ENCODE peak calls at places on chromosomes 7 and 10, in six cellular contexts. One of them, this sample, is unnamed.

GRCh38 chr7:157558516-157558874 is 221.7 kb downstream of the DNAJB6 start:
- DNase-seq in H1: no peak
- DNase-seq in neuronal stem cell: no peak
- DNase-seq in trophoblast cell: no peak
- DNase-seq in mesenchymal stem cell: no peak
- DNase-seq in H9: no peak
- DNase-seq in this sample: no peak

GRCh38 chr7:139739863-139740597 is 37.8 kb downstream of the HIPK2 start:
- DNase-seq in trophoblast cell: no peak
- DNase-seq in mesenchymal stem cell: no peak
- DNase-seq in H9: no peak
- DNase-seq in neuronal stem cell: no peak
- DNase-seq in H1: no peak
- DNase-seq in this sample: no peak

GRCh38 chr7:153564391-153564790 is 487.8 kb upstream of the DPP6 start:
- DNase-seq in neuronal stem cell: no peak
- DNase-seq in trophoblast cell: no peak
- DNase-seq in H1: no peak
- DNase-seq in H9: no peak
- DNase-seq in mesenchymal stem cell: no peak
- DNase-seq in this sample: no peak

GRCh38 chr7:80781561-80781979 is 137.3 kb downstream of the SEMA3C start:
- DNase-seq in mesenchymal stem cell: peak
- DNase-seq in H9: no peak
- DNase-seq in H1: no peak
- DNase-seq in trophoblast cell: no peak
- DNase-seq in neuronal stem cell: no peak
- DNase-seq in this sample: peak

GRCh38 chr10:80122110-80122710 is 10.3 kb upstream of the PLAC9 start:
- DNase-seq in H9: no peak
- DNase-seq in mesenchymal stem cell: no peak
- DNase-seq in neuronal stem cell: no peak
- DNase-seq in H1: no peak
- DNase-seq in trophoblast cell: peak
- DNase-seq in this sample: no peak

GRCh38 chr10:102596506-102596971 is 47.7 kb upstream of the TRIM8 start:
- DNase-seq in neuronal stem cell: peak
- DNase-seq in H9: peak
- DNase-seq in mesenchymal stem cell: peak
- DNase-seq in trophoblast cell: peak
- DNase-seq in H1: peak
- DNase-seq in this sample: peak

GRCh38 chr7:158976849-158977593 is 120.7 kb downstream of the DYNC2I1 start:
- DNase-seq in H9: peak
- DNase-seq in trophoblast cell: peak
- DNase-seq in H1: peak
- DNase-seq in mesenchymal stem cell: peak
- DNase-seq in neuronal stem cell: peak
- DNase-seq in this sample: peak

GRCh38 chr7:54153462-54153861 is 388.7 kb upstream of the VSTM2A start:
- DNase-seq in neuronal stem cell: no peak
- DNase-seq in H9: no peak
- DNase-seq in trophoblast cell: no peak
- DNase-seq in H1: no peak
- DNase-seq in mesenchymal stem cell: no peak
- DNase-seq in this sample: no peak

GRCh38 chr7:137790828-137791227 is 55.9 kb downstream of the DGKI start:
- DNase-seq in trophoblast cell: no peak
- DNase-seq in mesenchymal stem cell: no peak
- DNase-seq in H1: no peak
- DNase-seq in neuronal stem cell: no peak
- DNase-seq in H9: no peak
- DNase-seq in this sample: no peak

GRCh38 chr10:1057106-1057657 is 997 bp downstream of the WDR37 start:
- DNase-seq in mesenchymal stem cell: peak
- DNase-seq in H1: no peak
- DNase-seq in H9: no peak
- DNase-seq in neuronal stem cell: no peak
- DNase-seq in trophoblast cell: no peak
- DNase-seq in this sample: no peak

GRCh38 chr10:14588084-14588937 is 186.4 kb downstream of the FAM107B start:
- DNase-seq in neuronal stem cell: no peak
- DNase-seq in H9: peak
- DNase-seq in trophoblast cell: peak
- DNase-seq in H1: no peak
- DNase-seq in mesenchymal stem cell: peak
- DNase-seq in this sample: peak

GRCh38 chr7:149741629-149742028 is 31.8 kb downstream of the ZNF467 start:
- DNase-seq in H1: peak
- DNase-seq in mesenchymal stem cell: no peak
- DNase-seq in trophoblast cell: no peak
- DNase-seq in neuronal stem cell: no peak
- DNase-seq in H9: no peak
- DNase-seq in this sample: no peak

GRCh38 chr10:8088504-8088903 is 34.0 kb downstream of the GATA3 start:
- DNase-seq in trophoblast cell: no peak
- DNase-seq in mesenchymal stem cell: no peak
- DNase-seq in neuronal stem cell: no peak
- DNase-seq in H9: no peak
- DNase-seq in H1: no peak
- DNase-seq in this sample: no peak

GRCh38 chr10:10730644-10731043 is 287.0 kb upstream of the CELF2 start:
- DNase-seq in H1: no peak
- DNase-seq in trophoblast cell: no peak
- DNase-seq in H9: no peak
- DNase-seq in neuronal stem cell: no peak
- DNase-seq in mesenchymal stem cell: no peak
- DNase-seq in this sample: no peak

GRCh38 chr10:4103586-4103985 is 318.6 kb upstream of the KLF6 start:
- DNase-seq in trophoblast cell: no peak
- DNase-seq in mesenchymal stem cell: peak
- DNase-seq in neuronal stem cell: no peak
- DNase-seq in H1: no peak
- DNase-seq in H9: no peak
- DNase-seq in this sample: no peak

GRCh38 chr7:116357776-116358670 is 141.5 kb upstream of the CAV2 start:
- DNase-seq in H9: no peak
- DNase-seq in H1: no peak
- DNase-seq in trophoblast cell: no peak
- DNase-seq in mesenchymal stem cell: peak
- DNase-seq in neuronal stem cell: no peak
- DNase-seq in this sample: peak

GRCh38 chr7:44309271-44310091 is 15.9 kb downstream of the CAMK2B start:
- DNase-seq in mesenchymal stem cell: peak
- DNase-seq in trophoblast cell: peak
- DNase-seq in neuronal stem cell: peak
- DNase-seq in H1: peak
- DNase-seq in H9: peak
- DNase-seq in this sample: peak

GRCh38 chr10:17199351-17199804 is 2.1 kb downstream of the TRDMT1 start:
- DNase-seq in neuronal stem cell: no peak
- DNase-seq in mesenchymal stem cell: peak
- DNase-seq in trophoblast cell: no peak
- DNase-seq in H1: no peak
- DNase-seq in H9: no peak
- DNase-seq in this sample: peak

GRCh38 chr7:13476881-13477444 is 512.5 kb downstream of the ETV1 start:
- DNase-seq in mesenchymal stem cell: no peak
- DNase-seq in neuronal stem cell: no peak
- DNase-seq in trophoblast cell: no peak
- DNase-seq in H1: no peak
- DNase-seq in H9: no peak
- DNase-seq in this sample: no peak

GRCh38 chr7:30302656-30303311 is 18.4 kb downstream of the ZNRF2 start:
- DNase-seq in H9: no peak
- DNase-seq in neuronal stem cell: no peak
- DNase-seq in H1: no peak
- DNase-seq in mesenchymal stem cell: no peak
- DNase-seq in trophoblast cell: no peak
- DNase-seq in this sample: no peak

GRCh38 chr10:9596368-9596920 is 1421.2 kb upstream of the CELF2 start:
- DNase-seq in mesenchymal stem cell: peak
- DNase-seq in neuronal stem cell: no peak
- DNase-seq in H1: no peak
- DNase-seq in trophoblast cell: no peak
- DNase-seq in H9: no peak
- DNase-seq in this sample: peak

GRCh38 chr7:38554586-38554985 is 76.6 kb downstream of the AMPH start:
- DNase-seq in trophoblast cell: no peak
- DNase-seq in H1: no peak
- DNase-seq in mesenchymal stem cell: no peak
- DNase-seq in neuronal stem cell: no peak
- DNase-seq in H9: no peak
- DNase-seq in this sample: no peak

GRCh38 chr7:154353385-154353784 is 301.2 kb downstream of the DPP6 start:
- DNase-seq in trophoblast cell: no peak
- DNase-seq in mesenchymal stem cell: no peak
- DNase-seq in H9: no peak
- DNase-seq in neuronal stem cell: no peak
- DNase-seq in H1: no peak
- DNase-seq in this sample: no peak

GRCh38 chr10:8835453-8836167 is 781.1 kb downstream of the GATA3 start:
- DNase-seq in mesenchymal stem cell: no peak
- DNase-seq in trophoblast cell: no peak
- DNase-seq in H1: no peak
- DNase-seq in neuronal stem cell: no peak
- DNase-seq in H9: no peak
- DNase-seq in this sample: no peak

GRCh38 chr10:86836044-86836443 is 79.6 kb downstream of the BMPR1A start:
- DNase-seq in trophoblast cell: no peak
- DNase-seq in mesenchymal stem cell: peak
- DNase-seq in neuronal stem cell: no peak
- DNase-seq in H1: no peak
- DNase-seq in H9: no peak
- DNase-seq in this sample: no peak

GRCh38 chr7:135970045-135970444 is 7.1 kb downstream of the MTPN start:
- DNase-seq in H1: no peak
- DNase-seq in neuronal stem cell: no peak
- DNase-seq in trophoblast cell: no peak
- DNase-seq in mesenchymal stem cell: no peak
- DNase-seq in H9: no peak
- DNase-seq in this sample: no peak

GRCh38 chr7:135966341-135967043 is 10.7 kb downstream of the MTPN start:
- DNase-seq in mesenchymal stem cell: no peak
- DNase-seq in H9: no peak
- DNase-seq in H1: no peak
- DNase-seq in neuronal stem cell: no peak
- DNase-seq in trophoblast cell: no peak
- DNase-seq in this sample: no peak

GRCh38 chr7:135974667-135975066 is 2.5 kb downstream of the MTPN start:
- DNase-seq in trophoblast cell: no peak
- DNase-seq in mesenchymal stem cell: no peak
- DNase-seq in H9: no peak
- DNase-seq in neuronal stem cell: no peak
- DNase-seq in H1: no peak
- DNase-seq in this sample: no peak

GRCh38 chr7:135970682-135971365 is 6.3 kb downstream of the MTPN start:
- DNase-seq in H1: no peak
- DNase-seq in trophoblast cell: no peak
- DNase-seq in neuronal stem cell: no peak
- DNase-seq in H9: no peak
- DNase-seq in mesenchymal stem cell: no peak
- DNase-seq in this sample: no peak

GRCh38 chr7:135971366-135971725 is 5.8 kb downstream of the MTPN start:
- DNase-seq in H1: no peak
- DNase-seq in neuronal stem cell: no peak
- DNase-seq in H9: no peak
- DNase-seq in mesenchymal stem cell: no peak
- DNase-seq in trophoblast cell: no peak
- DNase-seq in this sample: no peak
- H3K14ac ChIP-seq in H1: no peak
- H3K14ac ChIP-seq in neuronal stem cell: no peak
- H3K14ac ChIP-seq in H9: no peak
- H3K14ac ChIP-seq in mesenchymal stem cell: no peak
- H3K14ac ChIP-seq in trophoblast cell: no peak
- H3K14ac ChIP-seq in this sample: no peak

DNA sequence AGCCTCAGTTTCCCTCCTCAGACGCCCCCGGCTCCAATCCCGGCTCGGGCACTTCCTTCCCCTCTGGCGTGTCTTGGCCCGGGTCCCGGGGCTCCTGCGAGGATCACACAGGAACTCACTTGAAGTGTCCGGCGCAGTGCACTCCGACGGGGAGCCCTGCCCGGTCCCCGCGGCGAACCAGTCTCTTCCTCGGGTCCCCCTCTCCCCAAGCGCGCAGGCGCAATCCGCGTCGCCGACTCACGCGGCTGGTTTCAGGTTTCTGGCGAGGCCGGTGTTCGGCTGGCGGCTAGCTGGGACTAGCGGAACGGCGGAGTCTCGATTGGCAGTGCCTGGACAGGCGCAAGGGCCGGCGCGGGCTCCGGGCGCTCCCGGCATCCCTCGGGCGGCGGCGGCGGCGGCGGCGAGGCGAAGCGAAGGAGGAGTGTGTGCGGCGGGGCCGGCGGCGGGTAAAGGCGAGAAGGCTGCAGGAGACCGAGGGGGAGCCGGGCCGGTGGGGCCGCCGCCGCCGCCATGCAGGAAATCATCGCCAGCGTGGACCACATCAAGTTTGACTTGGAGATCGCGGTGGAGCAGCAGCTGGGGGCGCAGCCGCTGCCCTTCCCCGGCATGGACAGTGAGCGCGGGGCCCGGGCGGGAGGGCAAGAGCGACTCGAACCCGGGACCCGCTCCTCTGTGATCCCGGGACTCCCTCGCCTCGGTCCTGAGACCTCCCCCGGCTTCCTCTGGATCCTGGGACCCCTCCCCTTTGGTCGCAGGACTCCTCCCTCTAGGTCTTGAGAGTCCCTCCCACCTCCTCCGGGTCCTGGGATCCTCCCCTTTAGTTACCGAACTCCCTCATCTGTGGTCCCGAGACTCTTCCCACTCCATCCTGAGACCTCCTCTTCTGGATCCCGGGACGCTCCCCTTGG is at the start of the genes CPSF4 and PTCD1:
- DNase-seq in mesenchymal stem cell: peak
- DNase-seq in H1: peak
- DNase-seq in H9: peak
- DNase-seq in trophoblast cell: peak
- DNase-seq in neuronal stem cell: peak
- DNase-seq in this sample: peak
- H4K8ac ChIP-seq in mesenchymal stem cell: peak
- H4K8ac ChIP-seq in H1: peak
- H4K8ac ChIP-seq in H9: no peak
- H4K8ac ChIP-seq in trophoblast cell: peak
- H4K8ac ChIP-seq in neuronal stem cell: peak
- H4K8ac ChIP-seq in this sample: peak

DNA sequence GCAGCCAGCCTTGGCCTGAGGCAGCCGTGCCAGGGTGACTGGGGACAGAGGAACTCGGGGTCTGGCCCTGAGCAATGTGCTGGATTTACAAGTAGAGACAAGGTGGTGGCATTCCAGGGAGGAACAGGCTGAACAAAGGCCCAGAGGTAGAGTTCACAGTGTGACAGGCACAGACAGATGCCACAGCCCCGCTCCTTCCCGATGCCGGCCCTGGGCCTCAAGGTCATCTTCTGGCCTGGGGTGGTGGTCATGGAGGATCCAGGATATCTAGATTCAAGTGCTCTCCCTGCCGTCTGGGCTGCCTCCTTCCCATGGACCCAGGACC is 68.9 kb upstream of the COL13A1 start:
- DNase-seq in H1: no peak
- DNase-seq in H9: no peak
- DNase-seq in trophoblast cell: no peak
- DNase-seq in neuronal stem cell: no peak
- DNase-seq in mesenchymal stem cell: no peak
- DNase-seq in this sample: no peak
- H3K14ac ChIP-seq in H1: no peak
- H3K14ac ChIP-seq in H9: no peak
- H3K14ac ChIP-seq in trophoblast cell: no peak
- H3K14ac ChIP-seq in neuronal stem cell: no peak
- H3K14ac ChIP-seq in mesenchymal stem cell: peak
- H3K14ac ChIP-seq in this sample: peak

GRCh38 chr7:23474098-23474828 is 4.0 kb upstream of the IGF2BP3 start:
- DNase-seq in neuronal stem cell: peak
- DNase-seq in trophoblast cell: peak
- DNase-seq in H1: peak
- DNase-seq in mesenchymal stem cell: peak
- DNase-seq in H9: peak
- DNase-seq in this sample: peak
- H4K8ac ChIP-seq in neuronal stem cell: peak
- H4K8ac ChIP-seq in trophoblast cell: peak
- H4K8ac ChIP-seq in H1: peak
- H4K8ac ChIP-seq in mesenchymal stem cell: peak
- H4K8ac ChIP-seq in H9: no peak
- H4K8ac ChIP-seq in this sample: peak

This sample was measured in IMR-90.